ENCODE peak calls at places on chromosomes 2 and 18, in four cellular contexts. Y, V, K and D are unnamed samples.

GRCh38 chr2:236010920-236011685 is 157.1 kb downstream of the GBX2 start:
- DNase-seq in Y (no peak), V (no peak), K (no peak), D (peak; percentile 4)

GRCh38 chr2:147156970-147157369 is 687.9 kb upstream of the ACVR2A start:
- DNase-seq in Y (no peak), V (no peak), K (no peak), D (no peak)

GRCh38 chr2:180520816-180521595 is 459.4 kb upstream of the UBE2E3 start:
- DNase-seq in Y (peak; percentile 60), V (peak; percentile 22), K (peak; percentile 95), D (peak; percentile 49)

GRCh38 chr2:88698498-88699233 is 7.2 kb downstream of the RPIA start:
- DNase-seq in Y (no peak), V (no peak), K (no peak), D (no peak)

GRCh38 chr2:224884188-224884587 is 158.1 kb downstream of the DOCK10 start:
- DNase-seq in Y (peak; percentile 27), V (no peak), K (no peak), D (peak; percentile 82)

GRCh38 chr2:235627682-235628081 is 133.8 kb downstream of the AGAP1 start:
- DNase-seq in Y (no peak), V (no peak), K (no peak), D (no peak)

GRCh38 chr18:13560306-13560705 is 166.1 kb downstream of the FAM210A start:
- DNase-seq in Y (no peak), V (no peak), K (no peak), D (no peak)

GRCh38 chr18:11981633-11982366 is 493 bp downstream of the IMPA2 start:
- DNase-seq in Y (peak; percentile 20), V (no peak), K (peak; percentile 46), D (peak; percentile 30)

GRCh38 chr2:154697422-154698237 is 865 bp upstream of the KCNJ3 start:
- DNase-seq in Y (no peak), V (no peak), K (no peak), D (peak; percentile 0)

GRCh38 chr18:77300579-77300978 is 50.9 kb downstream of the GALR1 start:
- DNase-seq in Y (no peak), V (no peak), K (no peak), D (no peak)

GRCh38 chr2:219186754-219187456 is 8.8 kb downstream of the RETREG2 start:
- DNase-seq in Y (no peak), V (no peak), K (no peak), D (no peak)

GRCh38 chr2:199772693-199772976 is 78.4 kb downstream of the FTCDNL1 start:
- DNase-seq in Y (no peak), V (no peak), K (no peak), D (no peak)

GRCh38 chr2:48415765-48416515 is 114.0 kb upstream of the STON1 start:
- DNase-seq in Y (no peak), V (no peak), K (no peak), D (no peak)

GRCh38 chr2:120205901-120206581 is 17.2 kb downstream of the TMEM185B start:
- DNase-seq in Y (no peak), V (no peak), K (peak; percentile 11), D (no peak)

GRCh38 chr2:60213865-60214657 is 339.4 kb downstream of the BCL11A start:
- DNase-seq in Y (peak; percentile 84), V (no peak), K (peak; percentile 71), D (no peak)

GRCh38 chr2:150528861-150529801 is 41.7 kb upstream of the RND3 start:
- DNase-seq in Y (peak; percentile 95), V (no peak), K (peak; percentile 92), D (peak; percentile 83)

GRCh38 chr2:201858781-201859180 is 52.4 kb downstream of the CDK15 start:
- DNase-seq in Y (no peak), V (no peak), K (no peak), D (peak; percentile 94)

GRCh38 chr2:121888189-121888557 is 132.7 kb downstream of the TSN start:
- DNase-seq in Y (peak; percentile 75), V (peak; percentile 37), K (peak; percentile 35), D (no peak)

GRCh38 chr2:24489465-24489864 is 1.6 kb upstream of the NCOA1 start:
- DNase-seq in Y (no peak), V (no peak), K (no peak), D (no peak)

GRCh38 chr2:237575869-237576862 is 9.8 kb downstream of the PRLH start:
- DNase-seq in Y (no peak), V (no peak), K (no peak), D (no peak)

GRCh38 chr2:232603283-232603682 is 30.1 kb upstream of the EFHD1 start:
- DNase-seq in Y (no peak), V (no peak), K (no peak), D (no peak)

GRCh38 chr2:195395351-195395750 is 261.7 kb upstream of the SLC39A10 start:
- DNase-seq in Y (no peak), V (no peak), K (no peak), D (peak; percentile 9)

GRCh38 chr2:195396479-195396878 is 260.5 kb upstream of the SLC39A10 start:
- DNase-seq in Y (no peak), V (no peak), K (no peak), D (no peak)

GRCh38 chr2:195388024-195388423 is 269.0 kb upstream of the SLC39A10 start:
- DNase-seq in Y (no peak), V (no peak), K (no peak), D (no peak)

GRCh38 chr2:195390686-195391085 is 266.3 kb upstream of the SLC39A10 start:
- DNase-seq in Y (peak; percentile 61), V (no peak), K (peak; percentile 32), D (peak; percentile 39)

GRCh38 chr2:195392446-195393336 is 264.3 kb upstream of the SLC39A10 start:
- DNase-seq in Y (no peak), V (no peak), K (no peak), D (no peak)
- H3K9ac ChIP-seq in Y (no peak overlapping the region), V (no peak overlapping the region), K (no peak overlapping the region), D (no peak overlapping the region)

DNA sequence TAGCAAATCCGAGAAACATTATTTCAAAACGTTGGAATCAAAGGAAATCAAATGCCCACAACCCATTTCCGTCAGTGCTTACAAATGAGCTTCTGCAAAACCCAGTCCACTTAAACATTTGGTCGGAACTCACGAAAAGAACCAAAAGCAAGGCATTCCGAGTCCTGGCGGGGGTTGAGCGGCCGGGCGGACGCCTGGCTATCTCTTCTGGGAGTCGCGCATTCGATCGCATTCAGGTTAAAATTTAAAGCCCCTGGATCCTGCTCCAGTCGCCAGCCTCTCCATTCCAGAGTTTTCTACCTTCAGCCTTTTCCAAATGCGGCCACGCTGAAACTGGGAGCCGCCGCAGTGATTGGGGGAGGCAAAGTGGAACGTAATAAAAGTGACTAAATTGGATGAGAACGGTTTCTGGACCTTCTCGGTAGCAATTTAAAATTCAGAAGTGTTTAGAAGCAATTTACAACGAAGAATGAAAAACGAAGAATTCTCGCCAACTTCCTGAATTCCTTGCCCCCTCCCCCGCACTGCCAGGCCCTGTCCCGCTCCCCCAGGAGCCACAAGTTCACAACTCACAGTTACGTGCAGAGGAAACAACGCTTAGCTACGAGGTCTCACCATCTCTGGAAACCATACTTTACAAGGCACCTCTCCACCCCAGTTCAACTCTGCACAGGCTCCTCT is 1.8 kb upstream of the GATA6 start:
- DNase-seq in Y (no peak), V (no peak), K (no peak), D (peak; percentile 51)
- TF ChIP-seq EZH2 in Y (peak; percentile 19), V (no peak), K (no peak), D (peak; percentile 73)

GRCh38 chr2:16628316-16628715 is 37.3 kb downstream of the CYRIA start:
- DNase-seq in Y (peak; percentile 51), V (no peak), K (no peak), D (no peak)
- H3K9ac ChIP-seq in Y (no peak overlapping the region), V (no peak overlapping the region), K (no peak overlapping the region), D (no peak overlapping the region)

GRCh38 chr18:78768655-78769501 is 210.7 kb upstream of the SALL3 start:
- DNase-seq in Y (no peak), V (no peak), K (no peak), D (no peak)
- TF ChIP-seq EZH2 in Y (no peak), V (no peak), K (no peak), D (no peak)

DNA sequence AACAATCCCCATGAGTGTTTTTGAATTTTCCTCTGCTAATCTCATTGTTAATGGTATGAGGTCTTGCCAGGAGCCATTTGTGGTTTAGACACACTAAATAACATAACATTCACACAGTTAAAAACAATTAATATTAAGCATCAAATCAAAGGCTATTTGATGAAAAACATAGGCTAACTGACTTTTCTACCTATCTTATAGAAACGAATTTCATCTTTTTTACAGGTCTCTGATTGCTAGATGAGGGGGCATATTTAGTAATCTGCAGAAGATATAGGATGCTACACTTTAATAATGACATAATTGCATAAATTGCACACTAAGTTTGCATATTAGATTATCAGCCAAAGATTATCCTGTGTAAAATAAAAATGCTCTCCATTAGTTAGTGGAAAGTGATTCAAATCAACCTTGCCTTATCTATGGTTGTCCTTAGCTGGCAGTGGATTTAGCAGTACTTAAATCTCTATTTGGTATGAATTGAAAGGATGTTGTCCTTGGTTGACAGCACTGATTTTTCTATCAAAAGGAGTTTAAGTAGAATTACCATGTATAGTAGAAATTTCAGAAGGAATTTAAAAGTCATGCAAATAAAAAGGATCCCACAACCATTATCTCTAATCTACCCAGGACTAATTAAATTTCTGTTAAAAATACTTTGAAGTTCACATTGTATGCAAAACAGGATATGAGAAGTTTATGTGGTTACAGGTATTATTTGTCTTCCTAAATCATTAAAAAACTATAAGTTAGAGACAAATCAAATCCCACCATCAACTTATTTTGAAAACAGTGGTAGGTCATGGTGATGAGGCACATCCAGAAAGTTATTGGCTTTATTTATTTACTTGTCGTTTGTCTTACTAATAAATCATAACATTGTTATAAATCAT is 50.6 kb upstream of the SPAG16 start:
- DNase-seq in Y (no peak), V (no peak), K (no peak), D (no peak)
- H3K9ac ChIP-seq in Y (no peak overlapping the region), V (no peak overlapping the region), K (no peak overlapping the region), D (no peak overlapping the region)

GRCh38 chr2:30147196-30147714 is 448 bp downstream of the YPEL5 start:
- DNase-seq in Y (peak; percentile 47), V (no peak), K (no peak), D (no peak)

GRCh38 chr2:30147715-30148611 is 1.2 kb downstream of the YPEL5 start:
- DNase-seq in Y (peak; percentile 55), V (no peak), K (peak; percentile 52), D (peak; percentile 56)

GRCh38 chr2:30144260-30144659 is 2.5 kb upstream of the YPEL5 start:
- DNase-seq in Y (no peak), V (no peak), K (no peak), D (no peak)

GRCh38 chr2:30146337-30147195 is at the start of gene YPEL5:
- DNase-seq in Y (peak; percentile 100), V (peak; percentile 99), K (peak; percentile 96), D (peak; percentile 99)

DNA sequence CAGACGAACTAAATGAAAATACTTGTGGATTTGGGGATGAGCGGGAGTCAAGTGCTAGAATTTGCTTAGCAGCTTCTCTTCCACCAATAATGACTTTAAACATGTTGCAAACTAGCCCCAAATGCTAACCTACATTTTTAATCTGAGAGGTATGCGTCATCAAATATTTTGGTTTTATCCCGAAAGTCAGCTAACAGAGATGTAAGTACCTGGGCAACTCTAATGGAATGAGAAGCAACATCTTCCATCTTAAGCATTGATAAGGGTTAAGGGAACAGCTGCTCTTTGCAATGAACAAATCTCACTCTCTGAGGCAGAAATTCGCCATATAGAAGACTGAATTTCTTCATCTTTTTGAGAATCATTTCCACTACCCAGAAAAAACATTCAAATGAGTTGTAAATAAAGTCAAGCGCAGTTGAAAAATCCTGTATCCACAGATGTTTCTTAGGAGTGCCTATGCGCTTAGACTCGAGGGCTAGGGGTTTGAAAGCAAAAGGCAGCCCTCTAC is 926 bp upstream of the YPEL5 start:
- DNase-seq in Y (no peak), V (no peak), K (no peak), D (no peak)
- TF ChIP-seq EZH2 in Y (no peak), V (no peak), K (no peak), D (no peak)